ENCODE peak calls at places on chromosomes 6 and 20, in six cellular contexts. C is A549, H is HepG2, V is H1, W is endothelial cell of umbilical vein, I is K562. U is an unnamed sample.
A peak's percentile ranks its signal among the peaks of the same experiment; 100 is the strongest.

GRCh38 chr6:157187182-157188093 is 135.9 kb downstream of the TMEM242 start:
- DNase-seq in W (peak; percentile 63), H (peak; percentile 41), C (no peak), I (no peak), V (no peak), U (no peak)

GRCh38 chr6:43268348-43268685 is 25.0 kb downstream of the TTBK1 start:
- DNase-seq in H (no peak), I (no peak), C (no peak), W (no peak), V (no peak), U (no peak)

GRCh38 chr6:4671587-4672115 is 104.6 kb upstream of the CDYL start:
- DNase-seq in I (no peak), C (no peak), H (no peak), V (no peak), W (no peak), U (no peak)

GRCh38 chr20:50663095-50663821 is 28.1 kb downstream of the RIPOR3 start:
- DNase-seq in C (peak; percentile 79), W (no peak), H (peak; percentile 84), V (no peak), I (no peak), U (no peak)

GRCh38 chr20:19193349-19193748 is 19.1 kb upstream of the SLC24A3 start:
- DNase-seq in W (no peak), V (no peak), I (no peak), H (peak; percentile 27), C (no peak), U (no peak)

GRCh38 chr20:25177890-25178321 is 17.6 kb upstream of the ENTPD6 start:
- DNase-seq in W (no peak), H (no peak), I (no peak), C (no peak), V (no peak), U (no peak)

GRCh38 chr20:1182136-1182535 is 2.6 kb downstream of the TMEM74B start:
- DNase-seq in I (no peak), H (no peak), V (no peak), C (no peak), W (no peak), U (no peak)

GRCh38 chr6:158752613-158753012 is 66.6 kb downstream of the EZR start:
- DNase-seq in C (no peak), H (no peak), V (no peak), I (no peak), W (no peak), U (no peak)

GRCh38 chr6:30768634-30769087 is 24.3 kb upstream of the IER3 start:
- DNase-seq in C (no peak), I (no peak), V (no peak), H (no peak), W (no peak), U (no peak)

GRCh38 chr6:165652766-165653165 is 10.3 kb downstream of the PDE10A start:
- DNase-seq in W (no peak), I (no peak), V (no peak), H (no peak), C (no peak), U (no peak)

GRCh38 chr6:84773431-84774173 is 9.2 kb upstream of the TBX18 start:
- DNase-seq in I (no peak), H (no peak), W (peak; percentile 70), C (peak; percentile 68), V (no peak), U (peak; percentile 65)

GRCh38 chr6:156953478-156954146 is 176.4 kb downstream of the ARID1B start:
- DNase-seq in C (peak; percentile 91), I (peak; percentile 51), V (no peak), W (peak; percentile 93), H (peak; percentile 95), U (no peak)

GRCh38 chr20:56414842-56415765 is 3.0 kb downstream of the CASS4 start:
- DNase-seq in C (no peak), I (peak; percentile 60), V (no peak), W (no peak), H (no peak), U (no peak)

GRCh38 chr6:17015144-17015543 is 86.7 kb upstream of the STMND1 start:
- DNase-seq in V (no peak), C (no peak), W (no peak), I (no peak), H (no peak), U (no peak)

DNA sequence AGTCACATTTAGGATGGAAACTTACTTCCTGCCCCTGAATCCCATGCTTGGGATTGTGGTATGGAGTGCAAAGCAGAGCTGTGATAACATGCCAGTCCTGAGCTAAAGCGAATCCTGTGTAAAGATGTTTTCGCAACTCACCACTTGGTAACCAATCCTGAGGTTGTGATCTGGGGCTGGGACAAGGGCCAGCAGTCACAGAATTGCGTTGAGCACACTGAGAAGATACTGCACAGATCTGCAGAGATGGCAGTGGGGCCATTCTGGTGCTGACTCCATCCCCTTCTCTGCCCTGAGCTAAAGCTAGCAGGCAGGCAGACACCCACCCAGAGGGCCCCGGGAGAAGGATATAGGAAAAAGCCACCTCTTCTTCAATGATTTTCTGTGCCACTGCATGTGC is 108.4 kb downstream of the CHD6 start:
- DNase-seq in I (no peak), W (no peak), C (no peak), V (no peak), H (peak; percentile 72), U (no peak)
- TF ChIP-seq JUN in I (no peak), W (no peak), C (no peak), V (no peak), H (no peak), U (no peak)

GRCh38 chr6:148971027-148971927 is 224.4 kb downstream of the UST start:
- DNase-seq in W (no peak), I (no peak), V (no peak), C (no peak), H (no peak), U (no peak)

GRCh38 chr6:148967546-148967945 is 220.7 kb downstream of the UST start:
- DNase-seq in V (no peak), C (no peak), I (no peak), H (no peak), W (no peak), U (peak; percentile 41)

GRCh38 chr6:148968636-148969270 is 221.9 kb downstream of the UST start:
- DNase-seq in I (no peak), V (no peak), W (no peak), H (peak; percentile 20), C (no peak), U (no peak)

GRCh38 chr6:148969271-148969666 is 222.4 kb downstream of the UST start:
- DNase-seq in V (no peak), W (no peak), H (no peak), C (no peak), I (no peak), U (no peak)

DNA sequence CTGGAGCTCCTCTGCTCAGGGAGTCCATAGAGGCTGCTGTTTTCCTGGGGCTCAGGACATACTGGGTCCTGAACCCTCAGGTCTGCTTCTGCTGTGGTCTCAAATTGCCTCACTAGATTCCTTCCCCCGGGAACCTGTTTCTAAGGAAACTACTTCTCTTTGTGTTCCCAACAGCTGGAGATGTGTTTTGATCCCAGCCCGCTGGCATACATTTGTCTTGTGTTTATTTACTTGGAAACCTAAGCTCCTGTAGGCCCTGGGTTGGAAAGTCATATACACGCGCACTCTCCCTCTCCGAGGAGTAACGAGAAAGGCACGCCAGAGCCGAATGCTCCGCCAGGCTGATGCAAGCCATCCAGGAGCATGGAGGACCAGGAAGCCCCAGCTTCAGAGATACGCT is 222.8 kb downstream of the UST start:
- DNase-seq in V (no peak), C (no peak), H (no peak), I (no peak), W (no peak), U (no peak)
- TF ChIP-seq JUN in V (no peak), C (no peak), H (no peak), I (no peak), W (no peak), U (no peak)

DNA sequence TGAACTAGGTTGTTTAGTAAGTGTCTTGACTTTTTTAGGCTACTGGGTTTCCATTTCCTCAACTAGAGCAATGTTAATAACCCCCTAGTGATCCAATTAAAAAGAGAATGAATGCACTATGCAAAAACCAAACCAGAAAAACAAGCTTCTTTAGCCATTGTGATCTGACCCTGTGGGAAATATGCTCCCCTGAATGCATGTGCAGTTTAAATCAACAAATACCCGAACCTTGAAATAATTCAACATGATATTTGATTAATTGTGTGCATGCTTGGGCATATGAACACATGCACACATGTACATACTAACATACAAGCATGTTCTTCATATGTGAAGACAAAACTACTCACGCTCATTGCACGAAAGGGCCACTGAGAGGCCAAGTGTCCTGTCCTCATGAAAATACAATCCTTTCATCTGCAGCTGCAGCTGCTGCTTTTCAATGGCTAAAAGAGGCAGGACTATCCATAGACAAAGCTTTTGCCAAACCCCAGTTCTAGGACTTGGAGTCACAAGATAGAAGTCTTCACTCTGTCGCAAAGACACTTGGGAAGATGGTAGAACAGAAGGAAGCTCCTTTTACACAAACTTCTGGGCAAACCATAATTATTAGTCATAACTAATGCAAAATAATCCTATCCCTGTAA is 207.1 kb upstream of the POU3F2 start:
- DNase-seq in W (no peak), H (no peak), C (no peak), V (no peak), I (no peak), U (no peak)
- TF ChIP-seq JUN in W (no peak), H (no peak), C (no peak), V (no peak), I (no peak), U (no peak)

DNA sequence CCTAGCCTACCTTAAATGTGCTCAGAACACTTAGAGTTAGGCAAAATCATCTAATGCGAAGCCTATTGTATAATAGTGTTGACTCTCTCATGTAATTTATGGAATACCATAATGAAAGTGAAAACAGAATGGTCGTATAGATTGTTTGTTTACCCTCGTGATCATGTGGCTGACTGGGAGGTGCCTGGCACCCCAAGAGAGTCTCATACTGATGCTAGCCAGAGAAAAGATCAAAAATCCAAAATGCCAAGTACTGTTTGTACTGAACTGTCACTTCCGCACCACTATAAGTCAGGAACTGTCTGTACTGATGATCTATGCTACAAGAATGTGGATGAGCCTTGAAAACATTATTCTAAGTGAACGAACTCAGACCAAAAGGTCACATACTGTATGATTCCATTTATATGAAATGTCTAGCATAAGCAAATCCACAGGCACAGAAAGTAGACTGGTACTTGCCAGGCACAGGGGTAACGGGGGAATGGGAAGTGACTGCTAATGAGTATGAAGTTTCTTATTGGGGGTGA is 22.4 kb downstream of the ZMYND8 start:
- DNase-seq in I (no peak), C (peak; percentile 91), H (peak; percentile 99), W (peak; percentile 96), V (no peak), U (no peak)
- TF ChIP-seq JUN in I (no peak), C (peak; percentile 82), H (peak; percentile 95), W (peak; percentile 96), V (no peak), U (no peak)

GRCh38 chr6:21931641-21932335 is 338.2 kb downstream of the SOX4 start:
- DNase-seq in H (no peak), I (no peak), V (no peak), C (no peak), W (no peak), U (no peak)
- TF ChIP-seq JUN in H (no peak), I (no peak), V (no peak), C (no peak), W (no peak), U (no peak)

DNA sequence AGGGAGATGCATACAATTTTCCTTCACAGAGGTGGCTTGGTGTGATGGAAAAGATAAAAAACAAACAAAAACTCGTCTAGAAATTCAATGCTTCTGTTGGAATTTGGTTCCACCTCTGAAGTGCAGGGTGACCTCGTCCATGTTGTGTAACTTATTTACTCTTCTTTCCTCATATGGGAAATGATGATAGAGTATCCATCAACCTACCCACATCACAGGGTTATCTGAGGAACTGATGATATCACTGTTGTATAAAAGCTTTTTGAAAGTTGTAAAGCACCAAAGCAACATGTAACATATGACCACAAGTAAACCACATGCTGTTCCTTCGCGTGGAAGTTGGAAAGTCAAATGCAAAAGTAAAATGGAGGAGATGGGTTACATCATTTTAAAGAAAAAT is 212.0 kb upstream of the SGK1 start:
- DNase-seq in W (no peak), V (no peak), I (no peak), C (peak; percentile 89), H (peak; percentile 93), U (no peak)
- TF ChIP-seq JUN in W (no peak), V (no peak), I (no peak), C (peak; percentile 93), H (no peak), U (no peak)

U was measured in WTC11.